ENCODE peak calls at places on chromosomes 11 and 22, in four cellular contexts. W, A, V and Y are unnamed samples.

GRCh38 chr11:120775986-120776682 is 247.8 kb upstream of the TBCEL start:
- DNase-seq in V (no peak), A (no peak), W (no peak), Y (no peak)

GRCh38 chr11:34331329-34331728 is 26.5 kb downstream of the ABTB2 start:
- DNase-seq in W (no peak), A (peak; percentile 60), V (no peak), Y (no peak)

GRCh38 chr11:71138737-71139425 is 113.5 kb downstream of the SHANK2 start:
- DNase-seq in A (no peak), W (no peak), V (no peak), Y (no peak)

GRCh38 chr11:74282421-74282820 is 29.0 kb downstream of the P4HA3 start:
- DNase-seq in A (no peak), V (no peak), W (no peak), Y (no peak)

GRCh38 chr11:62142043-62142375 is 18.2 kb downstream of the INCENP start:
- DNase-seq in V (no peak), A (no peak), W (no peak), Y (no peak)

GRCh38 chr11:119828011-119828410 is 99.0 kb upstream of the NECTIN1 start:
- DNase-seq in V (no peak), W (no peak), A (no peak), Y (no peak)

GRCh38 chr11:105315287-105315686 is 175.7 kb upstream of the CARD18 start:
- DNase-seq in V (no peak), W (no peak), A (no peak), Y (no peak)

GRCh38 chr22:50671641-50672040 is 982 bp upstream of the SHANK3 start:
- DNase-seq in V (no peak), W (no peak), A (no peak), Y (peak; percentile 34)

GRCh38 chr11:2507212-2507901 is 62.5 kb downstream of the KCNQ1 start:
- DNase-seq in W (no peak), A (no peak), V (no peak), Y (no peak)

GRCh38 chr11:10604340-10604748 is 35.9 kb upstream of the LYVE1 start:
- DNase-seq in A (peak; percentile 53), W (no peak), V (no peak), Y (no peak)

GRCh38 chr11:44853674-44854073 is 97.0 kb downstream of the TP53I11 start:
- DNase-seq in A (no peak), V (no peak), W (no peak), Y (no peak)